ENCODE peak calls at places on chromosome 10, in nine cellular contexts. E is NCI-H1694 treated with DMSO at 0.1 percent for 48 hours; V is H7; S is activated CD8-positive, alpha-beta memory T cell treated with anti-CD3 and anti-CD28 coated beads, Interleukin-2, amount 50 U/mL, for 48 hours; O is ACHN; B is CD14-positive monocyte; J is mesendoderm; H is mammary epithelial cell; N is EL. Q is an unnamed sample.

GRCh38 chr10:62157601-62158000 is 111.0 kb downstream of the RTKN2 start:
- DNase-seq in B (no peak), H (no peak), E (no peak), S (no peak), J (no peak), N (no peak), O (no peak), V (no peak), Q (no peak)

GRCh38 chr10:58642283-58642682 is 129.6 kb downstream of the BICC1 start:
- DNase-seq in J (no peak), B (no peak), H (no peak), E (no peak), S (no peak), V (no peak), N (peak; percentile 76), O (peak; percentile 49), Q (no peak)

GRCh38 chr10:132135398-132135872 is 51.3 kb upstream of the DPYSL4 start:
- DNase-seq in N (no peak), S (no peak), V (peak; percentile 89), O (no peak), J (peak; percentile 20), B (peak; percentile 44), H (no peak), E (no peak), Q (no peak)

GRCh38 chr10:20048161-20048560 is 231.9 kb downstream of the PLXDC2 start:
- DNase-seq in J (no peak), S (no peak), V (no peak), B (no peak), E (no peak), N (no peak), O (no peak), H (no peak), Q (no peak)

GRCh38 chr10:75101416-75102251 is 9.8 kb upstream of the SAMD8 start:
- DNase-seq in B (no peak), O (no peak), H (no peak), N (no peak), J (no peak), E (no peak), V (no peak), S (no peak), Q (no peak)

GRCh38 chr10:13651969-13652720 is 65.4 kb downstream of the PRPF18 start:
- DNase-seq in B (no peak), N (no peak), S (no peak), H (peak; percentile 61), O (no peak), V (no peak), J (no peak), E (no peak), Q (no peak)

GRCh38 chr10:772227-772637 is 82.8 kb upstream of the DIP2C start:
- DNase-seq in B (no peak), V (peak; percentile 79), O (no peak), N (no peak), H (no peak), S (no peak), E (no peak), J (no peak), Q (no peak)

GRCh38 chr10:29841724-29842649 is 207.2 kb upstream of the SVIL start:
- DNase-seq in J (peak; percentile 71), B (no peak), S (no peak), N (no peak), H (no peak), O (no peak), E (peak; percentile 80), V (peak; percentile 38), Q (peak; percentile 16)

GRCh38 chr10:115082521-115082920 is 10.6 kb upstream of the ATRNL1 start:
- DNase-seq in O (no peak), B (no peak), N (peak; percentile 60), H (peak; percentile 11), E (no peak), V (no peak), J (no peak), S (no peak), Q (no peak)

GRCh38 chr10:58064714-58065528 is 202.8 kb downstream of the IPMK start:
- DNase-seq in B (no peak), V (peak; percentile 25), E (peak; percentile 16), N (peak; percentile 55), H (peak; percentile 43), J (peak; percentile 71), O (peak; percentile 63), S (peak; percentile 58), Q (peak; percentile 65)

GRCh38 chr10:24344279-24344678 is 135.3 kb downstream of the KIAA1217 start:
- DNase-seq in H (peak; percentile 93), O (peak; percentile 85), N (peak; percentile 97), S (no peak), E (no peak), B (no peak), J (no peak), V (no peak), Q (no peak)

GRCh38 chr10:22856444-22857074 is 71.3 kb upstream of the ARMC3 start:
- DNase-seq in V (no peak), S (no peak), O (no peak), N (no peak), J (no peak), E (no peak), H (no peak), B (no peak), Q (no peak)

GRCh38 chr10:34031410-34031809 is 696.9 kb upstream of the NRP1 start:
- DNase-seq in O (no peak), V (no peak), E (no peak), H (peak; percentile 6), N (peak; percentile 56), B (no peak), S (no peak), J (no peak), Q (no peak)

GRCh38 chr10:44684641-44685040 is 226.5 kb upstream of the TMEM72 start:
- DNase-seq in O (no peak), S (no peak), V (no peak), E (no peak), J (no peak), H (no peak), B (no peak), N (no peak), Q (no peak)

GRCh38 chr10:78977761-78978305 is 90.9 kb upstream of the ZMIZ1 start:
- DNase-seq in B (peak; percentile 93), S (no peak), E (no peak), V (no peak), H (peak; percentile 87), O (no peak), J (peak; percentile 48), N (peak; percentile 88), Q (no peak)

GRCh38 chr10:89869180-89869579 is 167.8 kb downstream of the KIF20B start:
- DNase-seq in N (no peak), J (no peak), B (no peak), H (no peak), E (peak; percentile 2), S (no peak), O (no peak), V (no peak), Q (no peak)

GRCh38 chr10:42769653-42770052 is 12.9 kb upstream of the BMS1 start:
- DNase-seq in S (no peak), B (no peak), N (no peak), O (no peak), V (peak; percentile 50), J (no peak), E (no peak), H (no peak), Q (no peak)

GRCh38 chr10:839550-840205 is 91.8 kb downstream of the LARP4B start:
- DNase-seq in E (no peak), B (no peak), S (no peak), O (peak; percentile 64), J (no peak), V (no peak), N (no peak), H (peak; percentile 13), Q (no peak)

GRCh38 chr10:133230387-133231195 is 574 bp downstream of the UTF1 start:
- DNase-seq in J (peak; percentile 31), B (peak; percentile 80), O (no peak), N (no peak), E (no peak), S (no peak), H (no peak), V (peak; percentile 90), Q (peak; percentile 75)

Q was measured in neural progenitor cell.